ENCODE peak calls at places on chromosomes 4 and X, in four cellular contexts. A, R, G and N are unnamed samples.
A peak's percentile ranks its signal among the peaks of the same experiment; 100 is the strongest.

GRCh38 chr4:7894677-7895181 is 44.9 kb downstream of the AFAP1 start:
- DNase-seq in G (no peak), A (no peak), R (no peak), N (no peak)

GRCh38 chr4:187236491-187236890 is 512.8 kb upstream of the FAT1 start:
- DNase-seq in G (peak; percentile 74), A (no peak), R (peak; percentile 83), N (no peak)

GRCh38 chrX:154539077-154539476 is 7.6 kb downstream of the G6PD start:
- DNase-seq in R (no peak), G (no peak), A (no peak), N (no peak)

GRCh38 chr4:57462843-57463242 is 352.7 kb upstream of the IGFBP7 start:
- DNase-seq in G (no peak), R (no peak), A (no peak), N (no peak)

GRCh38 chr4:155099231-155099630 is 109.2 kb upstream of the NPY2R start:
- DNase-seq in A (no peak), G (no peak), R (no peak), N (no peak)

GRCh38 chrX:155334486-155335316 is at the start of gene CLIC2:
- DNase-seq in G (peak; percentile 57), R (peak; percentile 21), A (peak; percentile 8), N (no peak)

GRCh38 chr4:7808752-7809151 is 130.9 kb downstream of the AFAP1 start:
- DNase-seq in A (no peak), R (no peak), G (peak; percentile 89), N (no peak)

GRCh38 chr4:2887343-2887742 is 43.7 kb downstream of the ADD1 start:
- DNase-seq in R (no peak), G (no peak), A (no peak), N (no peak)

GRCh38 chr4:157984285-157984911 is 188.4 kb downstream of the GASK1B start:
- DNase-seq in R (no peak), A (no peak), G (peak; percentile 62), N (no peak)

GRCh38 chrX:21723097-21723496 is 34.8 kb downstream of the SMPX start:
- DNase-seq in A (no peak), R (no peak), G (no peak), N (no peak)

GRCh38 chr4:99447079-99447478 is 11.9 kb upstream of the ADH7 start:
- DNase-seq in R (peak; percentile 4), A (no peak), G (peak; percentile 89), N (no peak)

GRCh38 chr4:138542191-138542771 is 300.1 kb upstream of the SLC7A11 start:
- DNase-seq in A (no peak), G (peak; percentile 57), R (no peak), N (no peak)

GRCh38 chrX:53072418-53073114 is 9.6 kb upstream of the TSPYL2 start:
- DNase-seq in R (no peak), G (no peak), A (no peak), N (no peak)
- H3K4me3 ChIP-seq in R (no peak overlapping the region), G (no peak overlapping the region), A (no peak overlapping the region), N (peak overlapping the region; percentile 67)

GRCh38 chr4:67918428-67918827 is 34.6 kb upstream of the TMPRSS11D start:
- DNase-seq in G (peak; percentile 37), A (no peak), R (no peak), N (no peak)
- TF ChIP-seq CTCF in G (peak; percentile 89), A (no peak), R (no peak), N (no peak)

DNA sequence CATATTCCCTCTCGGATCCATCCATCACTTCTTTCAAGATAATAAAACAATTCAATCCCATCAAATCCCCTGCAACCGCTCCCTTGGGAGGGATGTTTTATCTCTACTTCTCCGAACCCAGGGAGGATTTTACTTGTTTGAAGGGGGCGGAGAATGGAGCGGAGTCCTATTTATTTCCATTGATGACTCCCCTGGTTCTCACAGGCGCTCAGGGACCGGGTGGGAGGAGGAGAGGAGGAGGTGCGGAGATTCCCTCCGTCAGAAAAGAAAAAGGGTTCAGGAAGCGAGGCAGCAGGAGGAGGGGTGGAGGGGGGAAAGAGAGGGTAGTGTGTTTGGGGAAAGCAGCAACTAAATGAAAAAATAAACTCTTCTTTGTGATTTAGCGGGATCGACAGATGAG is 2.1 kb downstream of the NDNF start:
- DNase-seq in A (no peak), G (no peak), R (no peak), N (no peak)
- H3K4me3 ChIP-seq in A (no peak overlapping the region), G (no peak overlapping the region), R (peak overlapping the region; percentile 6), N (peak overlapping the region; percentile 75)

DNA sequence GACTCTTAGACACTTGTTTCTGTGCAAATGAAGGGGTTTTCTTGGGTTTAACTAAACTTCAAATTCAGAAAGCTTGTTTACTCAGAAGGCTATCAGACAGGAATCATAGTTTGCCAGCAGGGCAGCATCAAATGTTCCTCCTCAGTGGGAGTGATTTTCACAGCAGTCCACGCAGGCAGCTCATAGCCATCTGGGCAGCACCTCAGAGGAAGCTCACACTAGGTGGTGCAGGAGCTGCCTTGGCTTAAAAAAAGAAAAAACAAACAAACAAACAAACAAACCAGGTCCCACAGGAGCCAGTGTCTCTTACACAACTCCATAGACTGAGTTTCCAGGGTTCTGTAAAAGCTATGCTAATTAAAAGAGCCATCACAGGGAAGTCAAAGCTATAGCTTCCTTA is 10.6 kb upstream of the KLHL5 start:
- DNase-seq in A (no peak), G (no peak), R (no peak), N (no peak)
- TF ChIP-seq CTCF in A (no peak), G (no peak), R (no peak), N (no peak)